ENCODE peak calls at places on chromosomes 7 and 10, in four cellular contexts. One of them, this sample, is unnamed.

GRCh38 chr10:73876157-73876556 is 1.8 kb upstream of the CAMK2G start:
- DNase-seq in naive thymus-derived CD4-positive, alpha-beta T cell: no peak
- DNase-seq in activated naive CD4-positive, alpha-beta T cell treated with anti-CD3 and anti-CD28 coated beads, Interleukin-2, amount 50 U/mL, for 16 hours: no peak
- DNase-seq in brain microvascular endothelial cell: no peak
- DNase-seq in this sample: no peak

GRCh38 chr7:135601182-135601581 is 43.5 kb downstream of the NUP205 start:
- DNase-seq in activated naive CD4-positive, alpha-beta T cell treated with anti-CD3 and anti-CD28 coated beads, Interleukin-2, amount 50 U/mL, for 16 hours: no peak
- DNase-seq in naive thymus-derived CD4-positive, alpha-beta T cell: no peak
- DNase-seq in brain microvascular endothelial cell: no peak
- DNase-seq in this sample: no peak

GRCh38 chr7:118059209-118059608 is 124.8 kb upstream of the LSM8 start:
- DNase-seq in brain microvascular endothelial cell: no peak
- DNase-seq in naive thymus-derived CD4-positive, alpha-beta T cell: no peak
- DNase-seq in activated naive CD4-positive, alpha-beta T cell treated with anti-CD3 and anti-CD28 coated beads, Interleukin-2, amount 50 U/mL, for 16 hours: no peak
- DNase-seq in this sample: no peak

GRCh38 chr10:69179743-69180524 is at the start of gene SUPV3L1:
- DNase-seq in activated naive CD4-positive, alpha-beta T cell treated with anti-CD3 and anti-CD28 coated beads, Interleukin-2, amount 50 U/mL, for 16 hours: peak
- DNase-seq in naive thymus-derived CD4-positive, alpha-beta T cell: peak
- DNase-seq in brain microvascular endothelial cell: peak
- DNase-seq in this sample: peak

GRCh38 chr7:23680417-23681405 is 712 bp downstream of the FAM221A start:
- DNase-seq in naive thymus-derived CD4-positive, alpha-beta T cell: peak
- DNase-seq in activated naive CD4-positive, alpha-beta T cell treated with anti-CD3 and anti-CD28 coated beads, Interleukin-2, amount 50 U/mL, for 16 hours: peak
- DNase-seq in brain microvascular endothelial cell: peak
- DNase-seq in this sample: peak

GRCh38 chr10:57336339-57336738 is 931.4 kb downstream of the IPMK start:
- DNase-seq in activated naive CD4-positive, alpha-beta T cell treated with anti-CD3 and anti-CD28 coated beads, Interleukin-2, amount 50 U/mL, for 16 hours: no peak
- DNase-seq in brain microvascular endothelial cell: no peak
- DNase-seq in naive thymus-derived CD4-positive, alpha-beta T cell: no peak
- DNase-seq in this sample: no peak

GRCh38 chr7:121960678-121961461 is 87.9 kb downstream of the PTPRZ1 start:
- DNase-seq in activated naive CD4-positive, alpha-beta T cell treated with anti-CD3 and anti-CD28 coated beads, Interleukin-2, amount 50 U/mL, for 16 hours: no peak
- DNase-seq in brain microvascular endothelial cell: peak
- DNase-seq in naive thymus-derived CD4-positive, alpha-beta T cell: no peak
- DNase-seq in this sample: no peak

GRCh38 chr7:8356071-8356470 is 77.3 kb upstream of the NXPH1 start:
- DNase-seq in brain microvascular endothelial cell: no peak
- DNase-seq in activated naive CD4-positive, alpha-beta T cell treated with anti-CD3 and anti-CD28 coated beads, Interleukin-2, amount 50 U/mL, for 16 hours: no peak
- DNase-seq in naive thymus-derived CD4-positive, alpha-beta T cell: no peak
- DNase-seq in this sample: no peak

GRCh38 chr10:43930777-43931176 is 282.1 kb upstream of the ZNF32 start:
- DNase-seq in activated naive CD4-positive, alpha-beta T cell treated with anti-CD3 and anti-CD28 coated beads, Interleukin-2, amount 50 U/mL, for 16 hours: no peak
- DNase-seq in naive thymus-derived CD4-positive, alpha-beta T cell: no peak
- DNase-seq in brain microvascular endothelial cell: no peak
- DNase-seq in this sample: no peak

GRCh38 chr10:14665304-14665703 is 109.4 kb downstream of the FAM107B start:
- DNase-seq in activated naive CD4-positive, alpha-beta T cell treated with anti-CD3 and anti-CD28 coated beads, Interleukin-2, amount 50 U/mL, for 16 hours: no peak
- DNase-seq in naive thymus-derived CD4-positive, alpha-beta T cell: no peak
- DNase-seq in brain microvascular endothelial cell: no peak
- DNase-seq in this sample: peak

GRCh38 chr7:94223375-94224084 is 171.2 kb upstream of the COL1A2 start:
- DNase-seq in naive thymus-derived CD4-positive, alpha-beta T cell: no peak
- DNase-seq in brain microvascular endothelial cell: peak
- DNase-seq in activated naive CD4-positive, alpha-beta T cell treated with anti-CD3 and anti-CD28 coated beads, Interleukin-2, amount 50 U/mL, for 16 hours: no peak
- DNase-seq in this sample: no peak

GRCh38 chr7:5195157-5195556 is 5.1 kb downstream of the WIPI2 start:
- DNase-seq in activated naive CD4-positive, alpha-beta T cell treated with anti-CD3 and anti-CD28 coated beads, Interleukin-2, amount 50 U/mL, for 16 hours: no peak
- DNase-seq in brain microvascular endothelial cell: no peak
- DNase-seq in naive thymus-derived CD4-positive, alpha-beta T cell: no peak
- DNase-seq in this sample: no peak

GRCh38 chr10:103396067-103396788 is at the start of the genes ATP5MK and PDCD11:
- DNase-seq in naive thymus-derived CD4-positive, alpha-beta T cell: peak
- DNase-seq in brain microvascular endothelial cell: peak
- DNase-seq in activated naive CD4-positive, alpha-beta T cell treated with anti-CD3 and anti-CD28 coated beads, Interleukin-2, amount 50 U/mL, for 16 hours: peak
- DNase-seq in this sample: peak

GRCh38 chr10:69411476-69411875 is 5.2 kb downstream of the TACR2 start:
- DNase-seq in activated naive CD4-positive, alpha-beta T cell treated with anti-CD3 and anti-CD28 coated beads, Interleukin-2, amount 50 U/mL, for 16 hours: no peak
- DNase-seq in brain microvascular endothelial cell: no peak
- DNase-seq in naive thymus-derived CD4-positive, alpha-beta T cell: no peak
- DNase-seq in this sample: no peak

GRCh38 chr10:71131096-71131495 is 81.3 kb upstream of the UNC5B start:
- DNase-seq in naive thymus-derived CD4-positive, alpha-beta T cell: no peak
- DNase-seq in activated naive CD4-positive, alpha-beta T cell treated with anti-CD3 and anti-CD28 coated beads, Interleukin-2, amount 50 U/mL, for 16 hours: no peak
- DNase-seq in brain microvascular endothelial cell: no peak
- DNase-seq in this sample: no peak

GRCh38 chr10:129546106-129546505 is 79.1 kb downstream of the MGMT start:
- DNase-seq in brain microvascular endothelial cell: no peak
- DNase-seq in activated naive CD4-positive, alpha-beta T cell treated with anti-CD3 and anti-CD28 coated beads, Interleukin-2, amount 50 U/mL, for 16 hours: no peak
- DNase-seq in naive thymus-derived CD4-positive, alpha-beta T cell: no peak
- DNase-seq in this sample: no peak

GRCh38 chr7:82413237-82413636 is 30.3 kb downstream of the CACNA2D1 start:
- DNase-seq in naive thymus-derived CD4-positive, alpha-beta T cell: no peak
- DNase-seq in activated naive CD4-positive, alpha-beta T cell treated with anti-CD3 and anti-CD28 coated beads, Interleukin-2, amount 50 U/mL, for 16 hours: no peak
- DNase-seq in brain microvascular endothelial cell: no peak
- DNase-seq in this sample: no peak

GRCh38 chr10:94402204-94403033 is at the start of gene TBC1D12:
- DNase-seq in brain microvascular endothelial cell: peak
- DNase-seq in naive thymus-derived CD4-positive, alpha-beta T cell: peak
- DNase-seq in activated naive CD4-positive, alpha-beta T cell treated with anti-CD3 and anti-CD28 coated beads, Interleukin-2, amount 50 U/mL, for 16 hours: peak
- DNase-seq in this sample: peak

GRCh38 chr10:119306514-119306951 is 99.2 kb downstream of the GRK5 start:
- DNase-seq in activated naive CD4-positive, alpha-beta T cell treated with anti-CD3 and anti-CD28 coated beads, Interleukin-2, amount 50 U/mL, for 16 hours: peak
- DNase-seq in brain microvascular endothelial cell: no peak
- DNase-seq in naive thymus-derived CD4-positive, alpha-beta T cell: no peak
- DNase-seq in this sample: peak

GRCh38 chr7:137873524-137873923 is 26.8 kb upstream of the DGKI start:
- DNase-seq in naive thymus-derived CD4-positive, alpha-beta T cell: no peak
- DNase-seq in brain microvascular endothelial cell: peak
- DNase-seq in activated naive CD4-positive, alpha-beta T cell treated with anti-CD3 and anti-CD28 coated beads, Interleukin-2, amount 50 U/mL, for 16 hours: no peak
- DNase-seq in this sample: no peak

GRCh38 chr10:63466168-63466935 is 575 bp upstream of the JMJD1C start:
- DNase-seq in brain microvascular endothelial cell: peak
- DNase-seq in activated naive CD4-positive, alpha-beta T cell treated with anti-CD3 and anti-CD28 coated beads, Interleukin-2, amount 50 U/mL, for 16 hours: peak
- DNase-seq in naive thymus-derived CD4-positive, alpha-beta T cell: peak
- DNase-seq in this sample: peak

GRCh38 chr10:4046030-4046429 is 261.0 kb upstream of the KLF6 start:
- DNase-seq in brain microvascular endothelial cell: no peak
- DNase-seq in naive thymus-derived CD4-positive, alpha-beta T cell: no peak
- DNase-seq in activated naive CD4-positive, alpha-beta T cell treated with anti-CD3 and anti-CD28 coated beads, Interleukin-2, amount 50 U/mL, for 16 hours: no peak
- DNase-seq in this sample: no peak

GRCh38 chr7:92075455-92076158 is 58.7 kb downstream of the CYP51A1 start:
- DNase-seq in brain microvascular endothelial cell: no peak
- DNase-seq in activated naive CD4-positive, alpha-beta T cell treated with anti-CD3 and anti-CD28 coated beads, Interleukin-2, amount 50 U/mL, for 16 hours: no peak
- DNase-seq in naive thymus-derived CD4-positive, alpha-beta T cell: no peak
- DNase-seq in this sample: no peak

GRCh38 chr7:80362677-80363076 is 149.2 kb downstream of the GNAT3 start:
- DNase-seq in activated naive CD4-positive, alpha-beta T cell treated with anti-CD3 and anti-CD28 coated beads, Interleukin-2, amount 50 U/mL, for 16 hours: no peak
- DNase-seq in naive thymus-derived CD4-positive, alpha-beta T cell: no peak
- DNase-seq in brain microvascular endothelial cell: no peak
- DNase-seq in this sample: no peak

GRCh38 chr7:3880221-3880935 is 579.3 kb downstream of the SDK1 start:
- DNase-seq in naive thymus-derived CD4-positive, alpha-beta T cell: no peak
- DNase-seq in brain microvascular endothelial cell: no peak
- DNase-seq in activated naive CD4-positive, alpha-beta T cell treated with anti-CD3 and anti-CD28 coated beads, Interleukin-2, amount 50 U/mL, for 16 hours: no peak
- DNase-seq in this sample: no peak

GRCh38 chr7:151130741-151131157 is 36.7 kb downstream of the GBX1 start:
- DNase-seq in naive thymus-derived CD4-positive, alpha-beta T cell: no peak
- DNase-seq in activated naive CD4-positive, alpha-beta T cell treated with anti-CD3 and anti-CD28 coated beads, Interleukin-2, amount 50 U/mL, for 16 hours: no peak
- DNase-seq in brain microvascular endothelial cell: no peak
- DNase-seq in this sample: no peak

GRCh38 chr10:44333511-44333910 is 51.4 kb downstream of the CXCL12 start:
- DNase-seq in naive thymus-derived CD4-positive, alpha-beta T cell: no peak
- DNase-seq in activated naive CD4-positive, alpha-beta T cell treated with anti-CD3 and anti-CD28 coated beads, Interleukin-2, amount 50 U/mL, for 16 hours: no peak
- DNase-seq in brain microvascular endothelial cell: no peak
- DNase-seq in this sample: no peak

GRCh38 chr7:149097088-149097487 is 6.6 kb upstream of the ZNF786 start:
- DNase-seq in brain microvascular endothelial cell: no peak
- DNase-seq in activated naive CD4-positive, alpha-beta T cell treated with anti-CD3 and anti-CD28 coated beads, Interleukin-2, amount 50 U/mL, for 16 hours: no peak
- DNase-seq in naive thymus-derived CD4-positive, alpha-beta T cell: no peak
- DNase-seq in this sample: no peak

GRCh38 chr10:11446133-11446532 is 165.3 kb downstream of the USP6NL start:
- DNase-seq in naive thymus-derived CD4-positive, alpha-beta T cell: no peak
- DNase-seq in activated naive CD4-positive, alpha-beta T cell treated with anti-CD3 and anti-CD28 coated beads, Interleukin-2, amount 50 U/mL, for 16 hours: no peak
- DNase-seq in brain microvascular endothelial cell: no peak
- DNase-seq in this sample: no peak

GRCh38 chr10:102644066-102644645 is at the start of gene TRIM8:
- DNase-seq in activated naive CD4-positive, alpha-beta T cell treated with anti-CD3 and anti-CD28 coated beads, Interleukin-2, amount 50 U/mL, for 16 hours: peak
- DNase-seq in brain microvascular endothelial cell: no peak
- DNase-seq in naive thymus-derived CD4-positive, alpha-beta T cell: peak
- DNase-seq in this sample: peak

GRCh38 chr7:49773939-49774458 is 561 bp downstream of the VWC2 start:
- DNase-seq in activated naive CD4-positive, alpha-beta T cell treated with anti-CD3 and anti-CD28 coated beads, Interleukin-2, amount 50 U/mL, for 16 hours: no peak
- DNase-seq in naive thymus-derived CD4-positive, alpha-beta T cell: no peak
- DNase-seq in brain microvascular endothelial cell: no peak
- DNase-seq in this sample: no peak

GRCh38 chr7:31202801-31203200 is 137.7 kb downstream of the NEUROD6 start:
- DNase-seq in brain microvascular endothelial cell: no peak
- DNase-seq in activated naive CD4-positive, alpha-beta T cell treated with anti-CD3 and anti-CD28 coated beads, Interleukin-2, amount 50 U/mL, for 16 hours: no peak
- DNase-seq in naive thymus-derived CD4-positive, alpha-beta T cell: no peak
- DNase-seq in this sample: no peak